ENCODE peak calls at places on chromosomes 2 and 18, in ten cellular contexts. L, B, J, K, W, M, N, T, H and X are unnamed samples.

GRCh38 chr2:237092920-237093781 is 7.5 kb downstream of the COPS8 start:
- DNase-seq in B (no peak), T (no peak), J (no peak), L (no peak), M (peak), W (peak), H (no peak), N (peak), K (no peak), X (peak)

GRCh38 chr2:26970928-26971627 is 641 bp downstream of the MAPRE3 start:
- DNase-seq in T (no peak), W (peak), K (peak), B (peak), L (no peak), N (no peak), H (no peak), J (peak), M (no peak), X (no peak)

GRCh38 chr2:98348066-98348561 is 1.9 kb downstream of the CNGA3 start:
- DNase-seq in J (no peak), B (peak), K (peak), T (no peak), H (no peak), L (no peak), N (no peak), M (no peak), W (no peak), X (no peak)

GRCh38 chr2:237097911-237098702 is 12.4 kb downstream of the COPS8 start:
- DNase-seq in M (peak), N (peak), T (no peak), B (no peak), J (no peak), H (peak), L (no peak), K (no peak), W (no peak), X (peak)

GRCh38 chr2:56522605-56523089 is 338.9 kb downstream of the CCDC85A start:
- DNase-seq in L (no peak), J (no peak), H (no peak), M (peak), W (no peak), B (peak), T (peak), K (no peak), N (no peak), X (peak)

GRCh38 chr2:45889053-45889452 is 237.6 kb downstream of the PRKCE start:
- DNase-seq in K (peak), B (peak), M (no peak), H (no peak), L (no peak), J (no peak), T (no peak), W (no peak), N (no peak), X (peak)

GRCh38 chr2:157262248-157262647 is 4.7 kb downstream of the GALNT5 start:
- DNase-seq in L (no peak), N (no peak), W (no peak), B (no peak), H (no peak), M (no peak), K (no peak), T (no peak), J (no peak), X (no peak)

GRCh38 chr18:69401475-69402218 is 959 bp downstream of the DOK6 start:
- DNase-seq in J (no peak), N (no peak), W (no peak), H (no peak), B (peak), T (no peak), L (no peak), K (peak), M (no peak), X (peak)

GRCh38 chr2:128416366-128416765 is 97.7 kb upstream of the HS6ST1 start:
- DNase-seq in T (no peak), L (no peak), W (no peak), B (no peak), N (no peak), J (peak), M (no peak), H (no peak), K (no peak), X (no peak)

GRCh38 chr18:39602112-39602511 is 2036.5 kb upstream of the CELF4 start:
- DNase-seq in H (no peak), W (no peak), J (no peak), N (no peak), L (no peak), M (no peak), B (no peak), K (no peak), T (no peak), X (no peak)

GRCh38 chr18:39600894-39601293 is 2035.3 kb upstream of the CELF4 start:
- DNase-seq in B (no peak), M (no peak), K (no peak), L (no peak), H (no peak), N (no peak), W (no peak), J (no peak), T (no peak), X (no peak)

GRCh38 chr18:39599251-39599650 is 2033.7 kb upstream of the CELF4 start:
- DNase-seq in H (no peak), L (no peak), W (no peak), B (no peak), T (no peak), M (no peak), J (no peak), N (no peak), K (no peak), X (no peak)

GRCh38 chr18:39604836-39605235 is 2039.2 kb upstream of the CELF4 start:
- DNase-seq in H (no peak), K (no peak), B (no peak), T (no peak), L (no peak), M (no peak), J (no peak), N (peak), W (no peak), X (no peak)
- TF ChIP-seq CTCF in H (no peak), K (no peak), B (no peak), T (no peak), L (no peak), M (no peak), J (no peak), N (no peak), W (no peak), X (no peak)

DNA sequence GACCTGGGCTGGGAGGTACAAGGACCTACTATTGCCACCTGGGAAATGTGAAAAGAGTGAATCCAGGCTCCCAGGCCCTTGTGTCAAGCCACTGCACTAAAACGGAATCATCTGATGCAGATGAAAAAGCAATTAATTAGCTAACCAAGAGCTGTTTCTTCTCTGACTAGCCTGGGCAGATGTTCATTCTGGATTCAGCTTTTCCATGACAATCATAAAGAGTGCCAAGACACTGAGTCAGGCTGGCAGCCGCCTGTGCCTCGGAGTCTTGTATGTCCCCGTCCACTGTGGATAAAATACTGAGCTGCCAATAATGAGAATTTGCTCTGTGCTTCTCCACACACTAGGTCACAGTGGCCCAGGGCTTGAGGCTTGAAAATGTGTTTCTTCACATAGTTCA is 21.7 kb upstream of the LCLAT1 start:
- DNase-seq in L (no peak), J (no peak), T (no peak), K (no peak), B (no peak), W (no peak), N (no peak), H (no peak), M (no peak), X (no peak)
- TF ChIP-seq CTCF in L (no peak), J (no peak), T (no peak), K (no peak), B (no peak), W (no peak), N (no peak), H (no peak), M (no peak), X (no peak)

GRCh38 chr2:235551965-235552364 is 58.1 kb downstream of the AGAP1 start:
- DNase-seq in T (peak), W (peak), B (peak), J (no peak), K (peak), H (peak), L (peak), M (peak), N (peak), X (peak)
- TF ChIP-seq CTCF in T (peak), W (no peak), B (no peak), J (no peak), K (no peak), H (peak), L (peak), M (peak), N (peak), X (peak)

GRCh38 chr18:9683418-9684396 is 24.4 kb upstream of the RAB31 start:
- DNase-seq in J (no peak), T (peak), M (no peak), B (no peak), L (peak), W (peak), N (peak), K (no peak), H (no peak), X (no peak)
- TF ChIP-seq CTCF in J (no peak), T (peak), M (peak), B (no peak), L (peak), W (peak), N (peak), K (no peak), H (peak), X (peak)

DNA sequence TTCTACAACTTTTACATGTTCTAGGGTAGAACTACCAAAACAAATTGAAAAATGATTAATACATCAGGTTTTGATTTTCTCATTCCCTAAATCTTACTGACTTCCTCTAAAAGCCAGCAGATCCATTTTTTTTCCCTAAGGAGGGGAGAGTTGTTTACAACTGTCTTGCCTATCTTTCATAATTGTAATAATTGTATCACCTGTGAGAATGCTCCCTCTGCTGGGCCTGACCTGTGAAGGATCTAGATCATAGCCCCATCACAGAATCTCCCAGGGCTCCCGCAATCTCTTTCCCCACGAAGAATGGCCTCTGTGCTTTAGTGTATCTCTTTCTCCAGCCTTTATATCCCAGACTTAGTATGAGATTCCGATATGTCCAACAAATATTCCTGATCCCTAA is 9.1 kb downstream of the LOXL3 start:
- DNase-seq in W (no peak), B (no peak), M (no peak), T (no peak), H (no peak), J (no peak), N (no peak), L (no peak), K (no peak), X (no peak)
- TF ChIP-seq CTCF in W (no peak), B (no peak), M (no peak), T (peak), H (no peak), J (no peak), N (peak), L (peak), K (no peak), X (peak)

DNA sequence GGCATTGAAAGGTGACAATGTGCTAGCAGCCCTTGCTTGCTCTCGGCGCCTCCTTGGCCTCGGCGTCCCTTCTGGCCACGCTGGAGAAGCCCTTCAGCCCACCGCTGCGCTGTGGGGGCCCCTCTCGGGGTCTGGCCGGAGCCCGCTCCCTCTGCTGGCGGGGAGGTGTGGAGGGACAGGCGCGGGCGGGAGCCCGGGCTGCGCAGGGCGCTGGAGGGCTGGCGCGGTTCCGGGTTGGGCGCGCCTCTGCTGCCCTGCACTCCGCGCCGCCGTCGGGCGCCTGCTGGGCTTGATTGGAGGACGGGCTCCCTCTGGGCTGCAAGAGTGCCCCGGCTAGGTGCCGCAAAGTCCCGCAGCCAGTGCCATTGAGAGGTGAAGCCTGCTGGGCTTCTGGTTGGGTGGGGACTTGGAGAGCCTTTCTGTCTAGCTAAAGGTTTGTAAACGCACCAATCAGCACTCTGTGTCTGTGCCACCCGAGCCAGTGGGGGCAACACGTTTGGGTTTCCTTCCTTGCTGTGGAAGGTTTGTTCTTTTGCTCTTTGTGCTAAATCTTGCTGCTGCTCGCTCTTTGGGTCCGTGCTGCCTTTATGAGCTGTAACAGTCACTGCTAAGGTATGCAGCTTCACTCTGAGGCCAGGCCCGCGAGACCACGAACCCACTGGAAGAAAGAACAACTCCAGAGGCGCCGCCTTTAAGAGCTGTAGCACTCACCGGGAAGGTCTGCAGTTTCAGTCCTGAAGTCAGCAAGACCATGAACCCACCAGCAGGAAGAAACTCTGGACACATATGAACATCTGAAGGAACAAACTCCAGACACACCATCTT is 14.8 kb upstream of the IMP4 start:
- DNase-seq in H (no peak), J (peak), B (peak), L (peak), T (no peak), N (peak), W (no peak), K (peak), M (peak), X (peak)
- TF ChIP-seq CTCF in H (no peak), J (peak), B (peak), L (peak), T (no peak), N (no peak), W (no peak), K (no peak), M (no peak), X (peak)

DNA sequence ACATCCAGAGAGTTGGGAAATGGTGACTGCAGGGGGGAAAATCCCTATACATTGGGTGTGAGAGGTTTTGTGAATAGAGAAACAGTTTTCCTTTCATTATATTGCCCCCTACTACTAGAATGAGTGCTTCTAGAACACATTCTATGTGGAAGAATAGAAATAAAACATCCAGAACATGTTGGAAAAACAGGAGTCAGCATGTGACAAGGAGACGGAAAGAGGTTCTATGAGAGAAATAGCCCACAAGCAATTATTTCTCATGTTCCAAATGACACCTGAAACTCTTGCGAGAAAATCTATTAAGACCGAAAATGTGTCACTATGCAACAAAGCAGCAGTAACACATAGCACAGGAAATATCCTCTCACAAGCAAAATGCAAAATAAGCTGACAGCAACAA is 202.7 kb upstream of the SPOPL start:
- DNase-seq in B (no peak), T (no peak), J (no peak), H (no peak), K (no peak), M (no peak), N (no peak), L (no peak), W (no peak), X (no peak)
- TF ChIP-seq CTCF in B (no peak), T (no peak), J (no peak), H (no peak), K (no peak), M (no peak), N (no peak), L (no peak), W (no peak), X (no peak)

GRCh38 chr2:96868555-96869280 is 1.2 kb downstream of the SEMA4C start:
- DNase-seq in H (peak), K (peak), T (peak), N (peak), M (peak), B (peak), J (peak), W (peak), L (peak), X (peak)

GRCh38 chr2:96867756-96868554 is 1.9 kb downstream of the SEMA4C start:
- DNase-seq in L (no peak), N (no peak), W (no peak), B (peak), J (no peak), H (no peak), M (no peak), K (no peak), T (no peak), X (no peak)

GRCh38 chr2:96870631-96871255 is 863 bp upstream of the SEMA4C start:
- DNase-seq in N (no peak), T (no peak), K (no peak), B (no peak), W (peak), H (no peak), M (no peak), L (no peak), J (no peak), X (peak)

GRCh38 chr2:96869824-96870630 is at the start of gene SEMA4C:
- DNase-seq in W (peak), M (no peak), N (no peak), J (peak), B (peak), T (peak), H (no peak), L (no peak), K (peak), X (peak)

GRCh38 chr2:96869281-96869823 is 528 bp downstream of the SEMA4C start:
- DNase-seq in K (peak), W (peak), B (peak), J (peak), N (peak), H (no peak), L (peak), T (peak), M (peak), X (peak)
- TF ChIP-seq CTCF in K (peak), W (no peak), B (peak), J (no peak), N (no peak), H (no peak), L (no peak), T (peak), M (no peak), X (no peak)